ENCODE peak calls at places on chromosomes 6 and 20, in eight cellular contexts. One of them, this sample, is unnamed.

GRCh38 chr20:63980317-63980805 is 571 bp upstream of the PRPF6 start:
- DNase-seq in A549: no peak
- DNase-seq in GM12878: no peak
- DNase-seq in H1: no peak
- DNase-seq in HepG2: peak; percentile 50
- DNase-seq in endothelial cell of umbilical vein: no peak
- DNase-seq in HCT116: no peak
- DNase-seq in K562: no peak
- DNase-seq in this sample: no peak

GRCh38 chr20:12970372-12970821 is 38.4 kb upstream of the SPTLC3 start:
- DNase-seq in A549: peak; percentile 63
- DNase-seq in GM12878: no peak
- DNase-seq in H1: no peak
- DNase-seq in HepG2: peak; percentile 74
- DNase-seq in endothelial cell of umbilical vein: peak; percentile 56
- DNase-seq in HCT116: no peak
- DNase-seq in K562: no peak
- DNase-seq in this sample: peak; percentile 53

GRCh38 chr6:2244261-2245102 is 923 bp downstream of the GMDS start:
- DNase-seq in A549: no peak
- DNase-seq in GM12878: no peak
- DNase-seq in H1: no peak
- DNase-seq in HepG2: peak; percentile 35
- DNase-seq in endothelial cell of umbilical vein: peak; percentile 22
- DNase-seq in HCT116: no peak
- DNase-seq in K562: no peak
- DNase-seq in this sample: peak; percentile 51

GRCh38 chr6:42813906-42814444 is 32.1 kb downstream of the BICRAL start:
- DNase-seq in A549: no peak
- DNase-seq in GM12878: no peak
- DNase-seq in H1: no peak
- DNase-seq in HepG2: no peak
- DNase-seq in endothelial cell of umbilical vein: no peak
- DNase-seq in HCT116: no peak
- DNase-seq in K562: no peak
- DNase-seq in this sample: no peak

GRCh38 chr6:26296857-26297648 is 67.9 kb upstream of the BTN3A2 start:
- DNase-seq in A549: no peak
- DNase-seq in GM12878: no peak
- DNase-seq in H1: no peak
- DNase-seq in HepG2: no peak
- DNase-seq in endothelial cell of umbilical vein: peak; percentile 33
- DNase-seq in HCT116: no peak
- DNase-seq in K562: peak; percentile 76
- DNase-seq in this sample: no peak

GRCh38 chr6:99629293-99629692 is 22.7 kb downstream of the PRDM13 start:
- DNase-seq in A549: no peak
- DNase-seq in GM12878: no peak
- DNase-seq in H1: no peak
- DNase-seq in HepG2: no peak
- DNase-seq in endothelial cell of umbilical vein: no peak
- DNase-seq in HCT116: no peak
- DNase-seq in K562: no peak
- DNase-seq in this sample: no peak

GRCh38 chr6:52543729-52544324 is 33.0 kb downstream of the TRAM2 start:
- DNase-seq in A549: peak; percentile 42
- DNase-seq in GM12878: no peak
- DNase-seq in H1: no peak
- DNase-seq in HepG2: peak; percentile 87
- DNase-seq in endothelial cell of umbilical vein: peak; percentile 67
- DNase-seq in HCT116: no peak
- DNase-seq in K562: no peak
- DNase-seq in this sample: no peak

GRCh38 chr6:43096451-43097097 is 20.5 kb downstream of the PTK7 start:
- DNase-seq in A549: no peak
- DNase-seq in GM12878: no peak
- DNase-seq in H1: no peak
- DNase-seq in HepG2: no peak
- DNase-seq in endothelial cell of umbilical vein: peak; percentile 35
- DNase-seq in HCT116: no peak
- DNase-seq in K562: no peak
- DNase-seq in this sample: no peak

GRCh38 chr6:104182811-104183210 is 676.9 kb downstream of the HACE1 start:
- DNase-seq in A549: no peak
- DNase-seq in GM12878: no peak
- DNase-seq in H1: no peak
- DNase-seq in HepG2: no peak
- DNase-seq in endothelial cell of umbilical vein: no peak
- DNase-seq in HCT116: no peak
- DNase-seq in K562: no peak
- DNase-seq in this sample: no peak

GRCh38 chr20:49786671-49787370 is 25.8 kb upstream of the SLC9A8 start:
- DNase-seq in A549: peak; percentile 44
- DNase-seq in GM12878: no peak
- DNase-seq in H1: no peak
- DNase-seq in HepG2: no peak
- DNase-seq in endothelial cell of umbilical vein: peak; percentile 42
- DNase-seq in HCT116: no peak
- DNase-seq in K562: no peak
- DNase-seq in this sample: peak; percentile 45

GRCh38 chr6:25014806-25015560 is 79.2 kb upstream of the RIPOR2 start:
- DNase-seq in A549: peak; percentile 6
- DNase-seq in GM12878: no peak
- DNase-seq in H1: no peak
- DNase-seq in HepG2: no peak
- DNase-seq in endothelial cell of umbilical vein: peak; percentile 71
- DNase-seq in HCT116: no peak
- DNase-seq in K562: no peak
- DNase-seq in this sample: no peak

GRCh38 chr6:108492131-108492766 is 68.5 kb upstream of the FOXO3 start:
- DNase-seq in A549: peak; percentile 38
- DNase-seq in GM12878: no peak
- DNase-seq in H1: no peak
- DNase-seq in HepG2: peak; percentile 25
- DNase-seq in endothelial cell of umbilical vein: peak; percentile 77
- DNase-seq in HCT116: peak; percentile 36
- DNase-seq in K562: peak; percentile 11
- DNase-seq in this sample: peak; percentile 74

DNA sequence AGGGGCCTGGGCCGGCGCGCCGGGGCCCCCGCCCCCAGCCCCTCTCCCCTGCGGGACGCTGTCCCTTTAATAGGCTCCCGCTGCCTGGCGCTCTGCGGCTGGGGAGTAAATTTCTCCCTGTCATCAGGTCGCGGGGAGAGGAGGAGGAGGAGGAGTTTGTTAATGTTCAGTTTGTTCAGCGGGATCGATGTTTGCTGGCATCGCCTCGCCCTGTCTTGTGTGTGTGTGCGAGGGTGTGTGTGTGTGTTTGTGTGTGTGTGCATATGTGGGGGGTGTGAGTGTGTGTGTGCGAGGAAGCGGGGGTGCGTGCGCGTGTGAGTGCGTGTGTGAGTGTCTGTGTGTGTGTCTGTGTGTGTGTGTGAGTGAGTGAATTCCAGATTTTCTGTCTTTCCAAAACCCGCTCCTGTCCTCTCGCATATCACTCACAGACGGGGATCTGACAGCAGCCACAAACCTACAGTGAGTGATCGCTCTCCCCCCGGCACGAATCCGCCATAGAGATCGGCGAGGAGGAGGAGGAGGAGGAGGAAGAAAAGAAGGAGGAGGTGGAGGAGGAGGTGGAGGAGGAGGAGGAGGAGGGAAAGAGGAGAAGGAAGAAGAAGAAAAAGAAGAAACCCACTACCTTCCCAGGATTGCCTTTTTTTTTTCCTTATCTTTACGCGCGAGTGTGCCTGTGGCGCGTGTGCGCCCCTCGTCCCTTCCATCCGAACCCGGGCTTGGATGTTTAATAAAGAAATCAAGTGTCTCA is at the start of gene TSHZ2:
- DNase-seq in A549: peak; percentile 4
- DNase-seq in GM12878: no peak
- DNase-seq in H1: peak; percentile 56
- DNase-seq in HepG2: peak; percentile 24
- DNase-seq in endothelial cell of umbilical vein: no peak
- DNase-seq in HCT116: no peak
- DNase-seq in K562: no peak
- DNase-seq in this sample: no peak
- TF ChIP-seq POLR2A in A549: no peak
- TF ChIP-seq POLR2A in GM12878: no peak
- TF ChIP-seq POLR2A in H1: no peak
- TF ChIP-seq POLR2A in HepG2: no peak
- TF ChIP-seq POLR2A in endothelial cell of umbilical vein: no peak
- TF ChIP-seq POLR2A in HCT116: no peak
- TF ChIP-seq POLR2A in K562: no peak
- TF ChIP-seq POLR2A in this sample: no peak

DNA sequence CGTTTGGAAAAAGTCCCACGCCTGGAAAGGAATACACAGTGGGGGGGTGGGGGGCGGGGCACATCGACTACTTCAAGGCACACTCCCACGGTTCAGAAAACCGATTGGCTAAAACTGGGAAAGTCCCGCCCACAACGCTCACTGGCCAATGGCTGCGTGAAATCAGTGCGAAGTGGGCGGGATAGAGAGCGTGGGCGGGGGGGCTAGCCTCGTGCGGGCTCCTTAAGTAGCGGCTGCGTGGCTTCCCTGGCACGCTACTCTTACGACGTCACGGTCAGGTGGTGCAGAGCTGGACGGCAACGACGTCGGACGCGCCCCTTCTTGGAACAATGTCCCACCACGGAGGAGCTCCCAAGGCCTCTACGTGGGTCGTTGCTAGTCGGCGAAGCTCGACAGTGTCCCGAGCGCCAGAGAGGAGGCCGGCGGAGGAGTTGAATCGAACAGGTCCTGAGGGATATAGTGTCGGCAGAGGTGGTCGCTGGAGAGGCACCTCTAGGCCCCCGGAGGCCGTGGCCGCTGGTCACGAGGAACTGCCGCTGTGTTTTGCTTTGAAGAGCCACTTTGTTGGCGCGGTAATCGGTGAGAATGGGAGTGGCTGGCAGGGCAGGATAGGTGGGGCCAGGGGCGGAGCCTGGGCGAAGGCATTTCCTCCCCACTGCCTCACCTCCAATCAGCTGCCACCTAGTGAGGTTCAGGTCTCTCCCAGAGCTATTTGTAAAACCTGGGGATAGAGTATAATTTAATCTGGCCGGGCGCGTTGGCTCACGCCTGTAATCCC is at the start of gene DDX43:
- DNase-seq in A549: no peak
- DNase-seq in GM12878: no peak
- DNase-seq in H1: peak; percentile 51
- DNase-seq in HepG2: no peak
- DNase-seq in endothelial cell of umbilical vein: peak; percentile 72
- DNase-seq in HCT116: no peak
- DNase-seq in K562: no peak
- DNase-seq in this sample: no peak
- H3K4me3 ChIP-seq in A549: no peak within 1 kb of the TSS
- H3K4me3 ChIP-seq in GM12878: no peak within 1 kb of the TSS
- H3K4me3 ChIP-seq in H1: no peak within 1 kb of the TSS
- H3K4me3 ChIP-seq in HepG2: no peak within 1 kb of the TSS
- H3K4me3 ChIP-seq in endothelial cell of umbilical vein: peak within 1 kb of the TSS; percentile 35
- H3K4me3 ChIP-seq in HCT116: no peak within 1 kb of the TSS
- H3K4me3 ChIP-seq in K562: no peak within 1 kb of the TSS
- H3K4me3 ChIP-seq in this sample: no peak within 1 kb of the TSS

GRCh38 chr6:137105375-137105774 is 60.6 kb upstream of the IL20RA start:
- DNase-seq in A549: no peak
- DNase-seq in GM12878: no peak
- DNase-seq in H1: no peak
- DNase-seq in HepG2: no peak
- DNase-seq in endothelial cell of umbilical vein: no peak
- DNase-seq in HCT116: no peak
- DNase-seq in K562: no peak
- DNase-seq in this sample: no peak

GRCh38 chr6:137099689-137100398 is 55.1 kb upstream of the IL20RA start:
- DNase-seq in A549: no peak
- DNase-seq in GM12878: no peak
- DNase-seq in H1: no peak
- DNase-seq in HepG2: no peak
- DNase-seq in endothelial cell of umbilical vein: no peak
- DNase-seq in HCT116: no peak
- DNase-seq in K562: no peak
- DNase-seq in this sample: no peak

GRCh38 chr6:137104926-137105325 is 60.2 kb upstream of the IL20RA start:
- DNase-seq in A549: no peak
- DNase-seq in GM12878: no peak
- DNase-seq in H1: no peak
- DNase-seq in HepG2: no peak
- DNase-seq in endothelial cell of umbilical vein: no peak
- DNase-seq in HCT116: no peak
- DNase-seq in K562: no peak
- DNase-seq in this sample: no peak

GRCh38 chr6:137102851-137103492 is 58.2 kb upstream of the IL20RA start:
- DNase-seq in A549: no peak
- DNase-seq in GM12878: peak; percentile 100
- DNase-seq in H1: no peak
- DNase-seq in HepG2: no peak
- DNase-seq in endothelial cell of umbilical vein: no peak
- DNase-seq in HCT116: no peak
- DNase-seq in K562: no peak
- DNase-seq in this sample: peak; percentile 20

DNA sequence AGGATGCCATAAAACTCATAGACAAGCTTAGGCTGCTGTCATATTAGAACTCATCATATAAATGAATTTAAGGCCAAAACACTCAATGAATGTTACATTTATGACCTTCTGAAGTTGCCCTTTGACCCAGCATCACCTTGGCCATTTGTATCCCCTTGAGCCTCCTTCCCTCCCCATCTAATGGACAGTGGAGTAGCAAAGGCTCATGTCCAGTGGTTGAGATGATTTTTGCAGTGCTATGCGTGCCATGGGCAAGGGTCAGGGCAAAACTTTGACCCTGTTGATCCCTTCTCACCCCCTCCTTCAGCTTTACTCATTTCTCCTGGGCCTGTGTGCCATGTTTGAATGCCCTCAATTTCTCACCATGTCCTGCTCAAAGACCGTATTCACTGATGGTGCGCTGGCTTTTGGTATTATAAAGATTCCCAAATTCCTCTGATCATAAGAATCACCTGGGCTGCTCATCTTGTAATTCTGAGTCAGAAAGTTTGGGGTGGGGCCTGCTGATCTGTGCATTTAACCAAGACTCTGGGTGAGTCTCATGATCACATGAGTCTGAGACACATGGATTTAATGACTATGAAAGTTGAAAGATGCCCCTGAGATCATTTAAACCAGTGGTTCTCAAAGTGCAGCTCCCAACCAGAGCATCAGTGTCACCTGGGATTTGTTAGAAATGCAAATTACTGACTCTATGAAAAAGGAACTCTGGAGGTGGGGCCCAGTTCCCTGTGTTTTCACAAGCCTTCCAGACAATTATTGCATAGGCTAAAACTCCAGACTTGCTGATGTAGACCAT is 57.5 kb upstream of the IL20RA start:
- DNase-seq in A549: no peak
- DNase-seq in GM12878: peak; percentile 92
- DNase-seq in H1: no peak
- DNase-seq in HepG2: no peak
- DNase-seq in endothelial cell of umbilical vein: no peak
- DNase-seq in HCT116: no peak
- DNase-seq in K562: no peak
- DNase-seq in this sample: no peak
- TF ChIP-seq MAX in A549: no peak
- TF ChIP-seq MAX in GM12878: no peak
- TF ChIP-seq MAX in H1: no peak
- TF ChIP-seq MAX in HepG2: no peak
- TF ChIP-seq MAX in endothelial cell of umbilical vein: no peak
- TF ChIP-seq MAX in HCT116: no peak
- TF ChIP-seq MAX in K562: no peak
- TF ChIP-seq MAX in this sample: no peak

GRCh38 chr6:53564401-53565065 is 19.6 kb upstream of the GCLC start:
- DNase-seq in A549: no peak
- DNase-seq in GM12878: no peak
- DNase-seq in H1: no peak
- DNase-seq in HepG2: no peak
- DNase-seq in endothelial cell of umbilical vein: no peak
- DNase-seq in HCT116: no peak
- DNase-seq in K562: no peak
- DNase-seq in this sample: no peak
- TF ChIP-seq POLR2A in A549: no peak
- TF ChIP-seq POLR2A in GM12878: no peak
- TF ChIP-seq POLR2A in H1: no peak
- TF ChIP-seq POLR2A in HepG2: no peak
- TF ChIP-seq POLR2A in endothelial cell of umbilical vein: no peak
- TF ChIP-seq POLR2A in HCT116: no peak
- TF ChIP-seq POLR2A in K562: no peak
- TF ChIP-seq POLR2A in this sample: no peak

This sample was measured in NB4.